ENCODE peak calls at places on chromosomes 6 and 20, in seven cellular contexts. K, Z, E, X, F, W and A are unnamed samples.

GRCh38 chr20:35974256-35974655 is 5.9 kb downstream of the CNBD2 start:
- DNase-seq in K (no peak), Z (no peak), E (no peak), X (no peak), F (no peak), W (no peak), A (no peak)

GRCh38 chr20:62651285-62652021 is 9.2 kb downstream of the SLCO4A1 start:
- DNase-seq in K (peak; percentile 59), Z (peak; percentile 42), E (no peak), X (peak; percentile 9), F (no peak), W (peak; percentile 12), A (peak; percentile 89)

GRCh38 chr6:118542184-118542952 is 5.7 kb upstream of the PLN start:
- DNase-seq in K (no peak), Z (no peak), E (peak; percentile 78), X (peak; percentile 71), F (no peak), W (peak; percentile 94), A (no peak)

GRCh38 chr20:14568225-14568624 is 230.8 kb upstream of the FLRT3 start:
- DNase-seq in K (no peak), Z (no peak), E (no peak), X (peak; percentile 44), F (no peak), W (peak; percentile 60), A (no peak)

GRCh38 chr6:31402324-31403282 is 792 bp upstream of the MICA start:
- DNase-seq in K (peak; percentile 28), Z (peak; percentile 39), E (no peak), X (peak; percentile 53), F (no peak), W (no peak), A (peak; percentile 32)

GRCh38 chr6:143099647-143100046 is 39.0 kb downstream of the AIG1 start:
- DNase-seq in K (no peak), Z (no peak), E (no peak), X (no peak), F (no peak), W (no peak), A (no peak)

GRCh38 chr6:45647341-45648138 is 269.8 kb upstream of the SUPT3H start:
- DNase-seq in K (no peak), Z (no peak), E (no peak), X (peak; percentile 42), F (no peak), W (no peak), A (no peak)

GRCh38 chr6:37314803-37315515 is 38.8 kb upstream of the RNF8 start:
- DNase-seq in K (peak; percentile 71), Z (no peak), E (peak; percentile 27), X (peak; percentile 82), F (no peak), W (peak; percentile 12), A (peak; percentile 53)

GRCh38 chr20:9498322-9498721 is 16.1 kb upstream of the LAMP5 start:
- DNase-seq in K (no peak), Z (no peak), E (no peak), X (no peak), F (no peak), W (peak; percentile 13), A (no peak)

GRCh38 chr6:84309336-84309735 is 81.9 kb upstream of the CEP162 start:
- DNase-seq in K (no peak), Z (no peak), E (no peak), X (no peak), F (no peak), W (peak; percentile 17), A (no peak)

GRCh38 chr6:121748376-121748775 is 312.9 kb downstream of the GJA1 start:
- DNase-seq in K (no peak), Z (no peak), E (peak; percentile 84), X (peak; percentile 85), F (no peak), W (peak; percentile 88), A (no peak)

GRCh38 chr20:10313215-10313614 is 94.6 kb downstream of the SNAP25 start:
- DNase-seq in K (no peak), Z (no peak), E (peak; percentile 29), X (no peak), F (no peak), W (no peak), A (no peak)

GRCh38 chr6:169923468-169924464 is 172.3 kb downstream of the ERMARD start:
- DNase-seq in K (no peak), Z (no peak), E (no peak), X (no peak), F (no peak), W (no peak), A (no peak)

GRCh38 chr20:44780226-44780625 is 30.1 kb downstream of the RIMS4 start:
- DNase-seq in K (peak; percentile 17), Z (no peak), E (peak; percentile 49), X (peak; percentile 73), F (no peak), W (peak; percentile 43), A (peak; percentile 60)

GRCh38 chr20:58039569-58040092 is 188.8 kb downstream of the ANKRD60 start:
- DNase-seq in K (no peak), Z (no peak), E (no peak), X (no peak), F (peak; percentile 77), W (no peak), A (no peak)

GRCh38 chr6:41371461-41371991 is 36.1 kb downstream of the NCR2 start:
- DNase-seq in K (peak; percentile 43), Z (no peak), E (peak; percentile 49), X (peak; percentile 7), F (no peak), W (peak; percentile 55), A (peak; percentile 36)

GRCh38 chr6:15961630-15962448 is 167.0 kb upstream of the MYLIP start:
- DNase-seq in K (no peak), Z (no peak), E (no peak), X (peak; percentile 8), F (no peak), W (no peak), A (no peak)

GRCh38 chr6:162706236-162706635 is 21.3 kb downstream of the PRKN start:
- DNase-seq in K (peak; percentile 78), Z (peak; percentile 27), E (no peak), X (no peak), F (no peak), W (no peak), A (no peak)

GRCh38 chr20:24462461-24463010 is 6.9 kb upstream of the SYNDIG1 start:
- DNase-seq in K (no peak), Z (no peak), E (no peak), X (no peak), F (no peak), W (no peak), A (no peak)

GRCh38 chr20:24917056-24917455 is 32.0 kb upstream of the CST7 start:
- DNase-seq in K (no peak), Z (no peak), E (no peak), X (no peak), F (peak; percentile 55), W (no peak), A (peak; percentile 17)

GRCh38 chr6:41531591-41532582 is 14.3 kb upstream of the FOXP4 start:
- DNase-seq in K (no peak), Z (no peak), E (peak; percentile 55), X (no peak), F (no peak), W (peak; percentile 88), A (peak; percentile 89)

DNA sequence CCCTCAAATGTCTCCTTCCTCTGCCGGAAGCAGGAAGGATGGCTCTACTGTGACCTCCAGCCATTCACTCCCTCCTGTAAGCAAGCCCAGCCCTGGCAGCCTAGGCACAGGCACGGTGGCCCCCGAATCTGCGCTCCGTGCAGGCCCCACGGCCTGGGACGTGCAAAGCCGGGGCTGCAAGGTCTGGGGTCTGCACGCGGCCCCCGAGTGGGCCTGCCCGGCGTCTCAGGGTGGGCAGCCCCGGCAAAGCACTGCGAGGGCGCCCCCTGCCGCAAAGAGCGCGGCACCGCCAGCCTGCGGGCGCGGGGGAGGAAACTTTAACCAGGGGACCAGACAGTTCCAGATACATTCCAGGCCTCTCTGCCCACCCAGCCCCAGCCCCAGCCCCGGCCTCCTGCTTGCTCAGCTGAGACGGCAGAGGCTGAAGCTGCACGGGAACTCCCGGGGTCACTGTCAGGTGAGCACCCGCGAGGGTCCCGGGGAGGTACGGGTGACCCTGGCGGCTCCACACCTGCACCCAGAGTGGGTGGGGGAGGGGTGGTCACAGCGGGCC is 98.8 kb downstream of the ASXL1 start:
- DNase-seq in K (peak; percentile 64), Z (no peak), E (peak; percentile 31), X (no peak), F (no peak), W (peak; percentile 12), A (peak; percentile 94)
- TF ChIP-seq CTCF in K (peak; percentile 77), Z (peak; percentile 66), E (peak; percentile 74), X (peak; percentile 44), F (peak; percentile 27), W (peak; percentile 55), A (peak; percentile 83)

GRCh38 chr6:166745801-166746668 is 119.0 kb upstream of the RPS6KA2 start:
- DNase-seq in K (no peak), Z (no peak), E (no peak), X (no peak), F (no peak), W (no peak), A (no peak)
- TF ChIP-seq CTCF in K (no peak), Z (no peak), E (no peak), X (no peak), F (no peak), W (no peak), A (no peak)

GRCh38 chr6:35948725-35949124 is 27.8 kb upstream of the SRPK1 start:
- DNase-seq in K (no peak), Z (no peak), E (peak; percentile 11), X (no peak), F (no peak), W (no peak), A (no peak)

GRCh38 chr6:35943390-35943789 is 22.5 kb upstream of the SRPK1 start:
- DNase-seq in K (no peak), Z (no peak), E (no peak), X (no peak), F (no peak), W (no peak), A (no peak)

GRCh38 chr6:35942355-35942754 is 21.5 kb upstream of the SRPK1 start:
- DNase-seq in K (no peak), Z (no peak), E (no peak), X (no peak), F (no peak), W (no peak), A (no peak)

DNA sequence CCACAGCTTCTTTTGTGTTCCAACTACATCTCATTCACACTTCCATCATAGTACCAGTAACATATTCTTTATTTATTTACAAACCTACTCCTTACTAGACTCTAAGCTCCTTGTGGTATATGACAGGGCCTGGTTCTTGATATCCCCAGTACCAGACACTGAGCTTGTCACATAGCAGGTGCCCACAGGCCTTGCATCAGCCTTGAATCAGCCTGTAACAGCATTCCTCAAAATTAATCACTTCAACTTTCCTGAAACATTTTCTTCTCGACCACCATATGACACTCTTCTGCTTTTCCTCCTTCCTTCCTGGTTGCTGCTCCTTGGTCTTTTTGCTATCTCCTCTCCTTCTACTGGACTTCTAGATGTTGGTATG is 24.7 kb upstream of the SRPK1 start:
- DNase-seq in K (no peak), Z (no peak), E (no peak), X (peak; percentile 36), F (no peak), W (peak; percentile 12), A (no peak)
- TF ChIP-seq CTCF in K (no peak), Z (no peak), E (no peak), X (no peak), F (no peak), W (no peak), A (no peak)

DNA sequence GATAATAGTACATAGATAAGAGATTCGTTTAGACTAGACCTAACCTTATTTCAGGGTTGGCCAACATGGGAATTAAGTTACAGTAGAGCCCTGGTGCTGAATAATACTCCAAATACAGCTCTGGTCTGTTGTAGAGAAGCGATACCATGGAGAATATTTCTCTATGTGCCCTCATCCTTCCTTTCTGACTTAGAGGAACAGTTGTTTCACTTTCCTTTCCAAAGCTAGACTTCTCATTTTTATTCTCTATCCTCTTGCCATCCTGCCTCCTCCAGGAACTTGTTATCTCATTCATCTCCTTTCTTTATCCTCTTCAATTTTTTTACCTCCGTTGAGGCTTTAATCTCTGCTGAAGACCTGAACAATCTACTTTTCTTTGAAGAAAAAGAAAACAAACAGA is 68.9 kb downstream of the EDN1 start:
- DNase-seq in K (no peak), Z (no peak), E (no peak), X (no peak), F (no peak), W (no peak), A (no peak)
- TF ChIP-seq CTCF in K (no peak), Z (no peak), E (no peak), X (no peak), F (no peak), W (no peak), A (no peak)